ENCODE peak calls at places on chromosomes 16 and 17, in four cellular contexts. D is lower lobe of right lung; U is CD8-positive, alpha-beta memory T cell; K is uterus. M is an unnamed sample. For H3K36me3, the result is how much of the 10 kb centered on the place peaks cover.

GRCh38 chr17:51657224-51657623 is 396.9 kb downstream of the UTP18 start:
- DNase-seq in D (no peak), U (no peak), K (no peak), M (no peak)

GRCh38 chr17:76080207-76080933 is 1.4 kb downstream of the ZACN start:
- DNase-seq in D (no peak), U (no peak), K (no peak), M (no peak)

GRCh38 chr17:62986549-62986948 is 20.5 kb downstream of the TANC2 start:
- DNase-seq in D (no peak), U (no peak), K (no peak), M (no peak)

GRCh38 chr16:88962478-88963152 is 14.4 kb downstream of the CBFA2T3 start:
- DNase-seq in D (peak), U (no peak), K (no peak), M (no peak)

GRCh38 chr16:2149630-2150417 is 1.4 kb downstream of the RAB26 start:
- DNase-seq in D (no peak), U (no peak), K (no peak), M (no peak)

GRCh38 chr16:15616068-15616467 is 26.9 kb downstream of the MARF1 start:
- DNase-seq in D (no peak), U (no peak), K (no peak), M (no peak)

GRCh38 chr17:42680331-42680808 is 1.3 kb downstream of the CCR10 start:
- DNase-seq in D (no peak), U (no peak), K (peak), M (no peak)

GRCh38 chr17:10756146-10756545 is 26.3 kb upstream of the TMEM220 start:
- DNase-seq in D (no peak), U (no peak), K (no peak), M (no peak)

GRCh38 chr17:78324391-78325075 is 35.3 kb downstream of the SOCS3 start:
- DNase-seq in D (peak), U (no peak), K (peak), M (peak)

GRCh38 chr17:17540278-17540906 is 44.2 kb upstream of the RASD1 start:
- DNase-seq in D (no peak), U (no peak), K (no peak), M (no peak)

GRCh38 chr16:85420501-85421337 is 192.4 kb upstream of the GSE1 start:
- DNase-seq in D (peak), U (peak), K (peak), M (no peak)

GRCh38 chr17:77887464-77888241 is 70.8 kb upstream of the TNRC6C start:
- DNase-seq in D (peak), U (peak), K (peak), M (peak)

GRCh38 chr16:89026121-89026612 is 49.2 kb upstream of the CBFA2T3 start:
- DNase-seq in D (no peak), U (peak), K (no peak), M (no peak)

GRCh38 chr17:45338996-45339535 is 22.2 kb upstream of the MAP3K14 start:
- DNase-seq in D (no peak), U (no peak), K (no peak), M (peak)

GRCh38 chr17:41029633-41030245 is at the start of gene KRTAP1-4:
- DNase-seq in D (no peak), U (no peak), K (no peak), M (no peak)

GRCh38 chr16:24538756-24539294 is 541 bp upstream of the RBBP6 start:
- DNase-seq in D (no peak), U (no peak), K (no peak), M (no peak)

GRCh38 chr16:53515811-53516210 is 12.8 kb upstream of the AKTIP start:
- DNase-seq in D (no peak), U (no peak), K (no peak), M (no peak)

GRCh38 chr17:50066995-50067394 is 11.1 kb downstream of the ITGA3 start:
- DNase-seq in D (no peak), U (no peak), K (no peak), M (no peak)

DNA sequence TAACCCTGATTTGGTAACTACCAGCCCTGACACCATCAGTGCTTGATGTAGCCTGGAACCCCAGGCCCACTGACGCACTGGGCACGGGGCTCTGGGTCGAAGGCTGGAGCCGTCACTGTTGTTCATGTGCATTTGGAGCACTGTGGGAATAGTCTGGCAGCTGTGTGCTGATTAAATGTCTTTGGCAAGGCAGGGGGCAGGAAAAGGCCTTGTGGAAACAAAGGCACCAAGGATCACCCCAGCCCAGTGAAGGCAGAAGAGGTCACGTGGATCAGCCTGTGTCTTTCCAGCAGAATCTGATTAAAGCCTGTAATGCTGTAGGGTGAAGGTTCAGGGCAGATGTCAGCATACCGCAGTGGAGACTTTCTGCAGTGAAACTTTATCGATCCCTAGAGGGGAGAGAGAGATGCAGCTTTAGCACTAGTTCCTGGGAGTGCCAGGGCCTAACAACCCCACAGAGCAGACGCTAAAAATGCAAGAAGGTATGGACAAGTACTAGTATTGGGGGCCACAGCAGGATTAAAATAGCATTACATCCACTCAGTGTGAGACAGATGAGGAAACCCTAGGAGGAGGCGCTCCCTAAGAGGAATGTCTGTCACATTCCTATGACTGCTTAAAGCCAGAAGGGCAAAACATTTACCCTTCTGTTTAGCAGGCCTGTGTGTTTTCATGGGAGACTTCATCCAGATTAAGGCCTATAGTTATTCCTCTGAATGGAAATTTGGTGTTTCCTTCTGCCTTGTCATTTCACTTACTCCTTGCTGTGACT is 9.7 kb downstream of the ZNHIT3 start:
- DNase-seq in D (no peak), U (no peak), K (no peak), M (no peak)
- H3K36me3 ChIP-seq in D (half or more), U (half or more), K (under half), M (half or more)

GRCh38 chr16:31215287-31216115 is 1.4 kb downstream of the PYDC1 start:
- DNase-seq in D (peak), U (no peak), K (peak), M (no peak)

GRCh38 chr16:31213342-31213741 is 577 bp upstream of the TRIM72 start:
- DNase-seq in D (no peak), U (no peak), K (no peak), M (no peak)

GRCh38 chr16:31214705-31215286 is 877 bp downstream of the TRIM72 start:
- DNase-seq in D (peak), U (no peak), K (no peak), M (no peak)

GRCh38 chr16:31213877-31214704 is at the start of gene TRIM72:
- DNase-seq in D (no peak), U (no peak), K (no peak), M (no peak)

DNA sequence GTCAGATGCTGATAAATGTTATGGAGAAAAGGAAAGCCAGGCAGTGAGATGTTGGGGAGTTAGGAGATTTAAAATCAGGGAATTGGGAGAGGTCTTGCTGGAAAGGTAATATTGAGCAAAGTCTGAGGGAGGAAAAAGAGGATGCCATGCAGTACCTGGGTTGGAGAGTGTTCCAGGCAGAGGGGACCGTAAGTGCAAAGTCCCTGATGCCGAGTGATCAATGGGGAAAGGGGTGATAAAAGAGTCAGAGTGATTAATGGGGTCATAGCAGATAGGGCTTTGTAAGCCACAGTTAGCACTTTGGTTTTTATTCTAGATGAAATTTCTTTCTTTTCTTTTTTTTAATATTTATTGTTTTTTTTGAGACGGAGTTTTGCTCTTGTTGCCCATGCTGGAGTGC is 2.0 kb upstream of the TRIM72 start:
- DNase-seq in D (no peak), U (no peak), K (no peak), M (no peak)
- H3K27ac ChIP-seq in D (no peak), U (no peak), K (no peak), M (no peak)

DNA sequence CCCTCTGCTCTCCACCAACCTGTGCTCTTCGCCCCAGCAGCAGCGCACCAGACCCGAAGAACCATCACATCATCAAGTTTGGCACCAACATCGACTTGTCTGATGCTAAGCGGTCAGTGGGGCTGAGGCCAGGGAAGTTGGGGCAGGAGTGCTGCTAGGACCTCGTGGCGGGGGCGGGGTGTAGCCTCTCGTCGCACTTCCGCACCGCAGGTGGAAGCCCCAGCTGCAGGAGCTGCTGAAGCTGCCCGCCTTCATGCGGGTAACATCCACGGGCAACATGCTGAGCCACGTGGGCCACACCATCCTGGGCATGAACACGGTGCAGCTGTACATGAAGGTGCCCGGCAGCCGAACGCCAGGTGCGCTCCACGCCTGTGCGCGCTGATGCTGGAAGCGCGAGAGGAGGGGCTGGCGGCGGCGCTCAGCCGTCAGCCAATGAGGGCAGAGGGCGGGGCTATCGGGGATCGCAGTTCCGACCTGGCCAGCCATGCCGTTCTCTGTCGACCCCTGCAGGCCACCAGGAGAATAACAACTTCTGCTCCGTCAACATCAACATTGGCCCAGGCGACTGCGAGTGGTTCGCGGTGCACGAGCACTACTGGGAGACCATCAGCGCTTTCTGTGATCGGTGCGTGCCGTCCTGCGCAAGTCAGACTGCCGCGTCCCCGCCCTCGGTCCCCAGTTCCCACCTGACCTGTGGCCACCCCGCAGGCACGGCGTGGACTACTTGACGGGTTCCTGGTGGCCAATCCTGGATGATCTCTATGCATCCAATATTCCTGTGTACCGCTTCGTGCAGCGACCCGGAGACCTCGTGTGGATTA is 3.2 kb upstream of the TMEM88 start:
- DNase-seq in D (peak), U (peak), K (peak), M (no peak)
- H3K4me3 ChIP-seq in D (peak), U (peak), K (no peak), M (no peak)

DNA sequence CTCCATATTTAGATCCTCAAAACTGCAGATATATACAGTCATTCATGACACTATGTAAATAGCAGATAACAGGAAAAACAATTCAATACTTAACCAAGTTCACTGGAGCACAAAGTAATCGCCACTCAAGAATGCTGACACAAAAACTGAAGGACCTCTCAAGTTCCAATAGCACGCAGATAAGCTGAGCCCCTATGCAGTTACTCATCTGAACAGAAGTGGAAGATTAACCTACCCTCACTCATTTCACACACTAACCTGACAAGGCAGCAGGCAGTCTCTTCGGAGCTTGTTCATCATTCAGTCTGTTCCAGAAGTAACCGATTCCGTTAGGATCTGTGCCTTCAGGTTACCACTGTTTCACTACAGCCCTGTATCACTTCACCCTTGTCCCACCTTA is 6.0 kb downstream of the HELZ start:
- DNase-seq in D (no peak), U (no peak), K (no peak), M (no peak)
- H3K36me3 ChIP-seq in D (half or more), U (under half), K (under half), M (under half)

GRCh38 chr16:54739381-54739780 is 191.3 kb upstream of the IRX5 start:
- DNase-seq in D (no peak), U (no peak), K (no peak), M (no peak)
- H3K27ac ChIP-seq in D (no peak), U (no peak), K (no peak), M (no peak)

GRCh38 chr17:55731586-55732250 is 9.1 kb upstream of the TMEM100 start:
- DNase-seq in D (no peak), U (no peak), K (peak), M (peak)
- H3K4me3 ChIP-seq in D (peak), U (no peak), K (no peak), M (no peak)

GRCh38 chr16:14351647-14352046 is 278.4 kb downstream of the PARN start:
- DNase-seq in D (no peak), U (no peak), K (no peak), M (no peak)
- H3K36me3 ChIP-seq in D (under half), U (under half), K (under half), M (under half)

M was measured in ascending aorta.